ENCODE peak calls at places on chromosomes 6 and 20, in five cellular contexts. W, J, T, U and C are unnamed samples.

GRCh38 chr6:132298344-132298949 is 102.8 kb downstream of the MOXD1 start:
- DNase-seq in T (no peak), J (no peak), W (peak), U (peak), C (no peak)

GRCh38 chr6:49915035-49915434 is 48.7 kb upstream of the CRISP1 start:
- DNase-seq in W (no peak), J (no peak), T (no peak), U (no peak), C (no peak)

GRCh38 chr6:111604259-111605099 is 1.2 kb downstream of the TRAF3IP2 start:
- DNase-seq in T (no peak), J (no peak), W (no peak), U (peak), C (peak)

GRCh38 chr20:36010745-36011326 is 42.4 kb downstream of the CNBD2 start:
- DNase-seq in W (no peak), U (no peak), J (no peak), T (peak), C (no peak)

GRCh38 chr6:159170999-159171712 is 2.0 kb downstream of the FNDC1 start:
- DNase-seq in T (no peak), W (no peak), U (no peak), J (no peak), C (no peak)

GRCh38 chr6:159760602-159761057 is 1.2 kb upstream of the ACAT2 start:
- DNase-seq in U (no peak), T (no peak), J (no peak), W (no peak), C (no peak)

GRCh38 chr6:76861403-76861802 is 601.9 kb downstream of the HTR1B start:
- DNase-seq in J (no peak), U (peak), W (no peak), T (no peak), C (no peak)

GRCh38 chr20:7383218-7383617 is 557.0 kb downstream of the HAO1 start:
- DNase-seq in J (no peak), U (no peak), T (no peak), W (no peak), C (no peak)

GRCh38 chr6:25005010-25005409 is 69.2 kb upstream of the RIPOR2 start:
- DNase-seq in J (no peak), W (no peak), U (no peak), T (no peak), C (no peak)

GRCh38 chr6:32177182-32177787 is 920 bp upstream of the RNF5 start:
- DNase-seq in W (no peak), T (no peak), U (no peak), J (no peak), C (peak)

GRCh38 chr20:17867546-17867945 is 101.0 kb downstream of the SNX5 start:
- DNase-seq in W (no peak), J (no peak), T (peak), U (no peak), C (no peak)

GRCh38 chr6:3861424-3861823 is 12.3 kb downstream of the FAM50B start:
- DNase-seq in W (no peak), U (no peak), J (no peak), T (no peak), C (no peak)

GRCh38 chr20:7879883-7880282 is 60.4 kb downstream of the HAO1 start:
- DNase-seq in W (no peak), J (no peak), T (no peak), U (no peak), C (no peak)

GRCh38 chr20:49345538-49345937 is 67.7 kb upstream of the ZNFX1 start:
- DNase-seq in T (no peak), U (no peak), W (no peak), J (no peak), C (no peak)

GRCh38 chr6:14084388-14084787 is 33.2 kb upstream of the CD83 start:
- DNase-seq in W (no peak), T (no peak), U (no peak), J (no peak), C (no peak)

GRCh38 chr20:37521091-37521771 is at the start of gene NNAT:
- DNase-seq in J (no peak), W (no peak), U (peak), T (no peak), C (no peak)

GRCh38 chr20:36273414-36274247 is 32.5 kb upstream of the DLGAP4 start:
- DNase-seq in T (no peak), W (peak), U (no peak), J (no peak), C (no peak)

GRCh38 chr20:10137533-10137932 is 81.1 kb upstream of the SNAP25 start:
- DNase-seq in U (no peak), W (no peak), J (no peak), T (no peak), C (no peak)

GRCh38 chr6:89084542-89084941 is 4.0 kb downstream of the PNRC1 start:
- DNase-seq in T (no peak), W (no peak), U (no peak), J (no peak), C (no peak)

GRCh38 chr6:138691595-138692057 is 81.9 kb upstream of the CCDC28A start:
- DNase-seq in U (peak), T (no peak), W (peak), J (no peak), C (no peak)

GRCh38 chr20:5510446-5510845 is 193.7 kb upstream of the PROKR2 start:
- DNase-seq in W (no peak), T (no peak), U (no peak), J (no peak), C (no peak)

GRCh38 chr6:55176958-55177357 is 2.6 kb downstream of the HCRTR2 start:
- DNase-seq in U (no peak), W (no peak), T (no peak), J (no peak), C (no peak)

GRCh38 chr20:35342154-35342769 is 50.0 kb upstream of the FAM83C start:
- DNase-seq in J (no peak), T (no peak), W (no peak), U (no peak), C (no peak)

GRCh38 chr20:44137210-44137781 is 49.7 kb downstream of the JPH2 start:
- DNase-seq in T (no peak), J (no peak), U (no peak), W (no peak), C (no peak)

GRCh38 chr6:89347825-89348224 is 4.7 kb downstream of the UBE2J1 start:
- DNase-seq in T (no peak), U (no peak), W (no peak), J (no peak), C (no peak)

GRCh38 chr6:106783631-106784566 is 154.5 kb downstream of the QRSL1 start:
- DNase-seq in W (peak), J (no peak), T (no peak), U (no peak), C (no peak)

GRCh38 chr20:33287884-33288283 is 4.9 kb downstream of the BPIFB1 start:
- DNase-seq in W (no peak), J (no peak), U (no peak), T (no peak), C (no peak)

GRCh38 chr20:38226553-38226952 is 34.0 kb downstream of the KIAA1755 start:
- DNase-seq in W (no peak), U (no peak), T (peak), J (no peak), C (no peak)

GRCh38 chr20:25294459-25295385 is 46.8 kb downstream of the PYGB start:
- DNase-seq in J (no peak), U (peak), W (peak), T (peak), C (no peak)

GRCh38 chr6:96465321-96465903 is 56.2 kb upstream of the UFL1 start:
- DNase-seq in U (no peak), T (no peak), W (no peak), J (no peak), C (no peak)

GRCh38 chr6:13256614-13257013 is 71.7 kb downstream of the TBC1D7 start:
- DNase-seq in J (no peak), U (no peak), T (no peak), W (no peak), C (no peak)

GRCh38 chr6:132369526-132369925 is 31.7 kb downstream of the MOXD1 start:
- DNase-seq in J (no peak), T (no peak), U (no peak), W (no peak), C (no peak)

GRCh38 chr20:17992847-17993508 is 24.2 kb downstream of the MGME1 start:
- DNase-seq in W (no peak), T (no peak), J (no peak), U (no peak), C (no peak)

GRCh38 chr20:330233-331149 is 5.1 kb downstream of the SOX12 start:
- DNase-seq in U (peak), W (peak), J (no peak), T (peak), C (no peak)

GRCh38 chr6:14435291-14435690 is 317.7 kb downstream of the CD83 start:
- DNase-seq in U (no peak), J (no peak), T (no peak), W (no peak), C (peak)

GRCh38 chr20:21028436-21028835 is 77.7 kb downstream of the LINC00237 start:
- DNase-seq in T (no peak), U (no peak), J (no peak), W (no peak), C (no peak)

GRCh38 chr20:59159091-59159821 is 4.4 kb upstream of the ZNF831 start:
- DNase-seq in T (no peak), J (no peak), W (no peak), U (no peak), C (peak)

GRCh38 chr20:44180814-44181213 is 6.2 kb downstream of the JPH2 start:
- DNase-seq in U (no peak), W (no peak), T (no peak), J (no peak), C (no peak)

GRCh38 chr6:119158057-119158848 is 79.8 kb upstream of the FAM184A start:
- DNase-seq in W (no peak), T (no peak), J (peak), U (no peak), C (no peak)

GRCh38 chr20:50085481-50086365 is 27.2 kb downstream of the UBE2V1 start:
- DNase-seq in U (no peak), W (peak), T (no peak), J (no peak), C (no peak)

GRCh38 chr20:3768342-3769130 is 983 bp upstream of the ADISSP start:
- DNase-seq in U (peak), W (peak), T (peak), J (no peak), C (no peak)
- TF ChIP-seq POLR2A in U (no peak), W (peak), T (no peak), J (no peak), C (no peak)

DNA sequence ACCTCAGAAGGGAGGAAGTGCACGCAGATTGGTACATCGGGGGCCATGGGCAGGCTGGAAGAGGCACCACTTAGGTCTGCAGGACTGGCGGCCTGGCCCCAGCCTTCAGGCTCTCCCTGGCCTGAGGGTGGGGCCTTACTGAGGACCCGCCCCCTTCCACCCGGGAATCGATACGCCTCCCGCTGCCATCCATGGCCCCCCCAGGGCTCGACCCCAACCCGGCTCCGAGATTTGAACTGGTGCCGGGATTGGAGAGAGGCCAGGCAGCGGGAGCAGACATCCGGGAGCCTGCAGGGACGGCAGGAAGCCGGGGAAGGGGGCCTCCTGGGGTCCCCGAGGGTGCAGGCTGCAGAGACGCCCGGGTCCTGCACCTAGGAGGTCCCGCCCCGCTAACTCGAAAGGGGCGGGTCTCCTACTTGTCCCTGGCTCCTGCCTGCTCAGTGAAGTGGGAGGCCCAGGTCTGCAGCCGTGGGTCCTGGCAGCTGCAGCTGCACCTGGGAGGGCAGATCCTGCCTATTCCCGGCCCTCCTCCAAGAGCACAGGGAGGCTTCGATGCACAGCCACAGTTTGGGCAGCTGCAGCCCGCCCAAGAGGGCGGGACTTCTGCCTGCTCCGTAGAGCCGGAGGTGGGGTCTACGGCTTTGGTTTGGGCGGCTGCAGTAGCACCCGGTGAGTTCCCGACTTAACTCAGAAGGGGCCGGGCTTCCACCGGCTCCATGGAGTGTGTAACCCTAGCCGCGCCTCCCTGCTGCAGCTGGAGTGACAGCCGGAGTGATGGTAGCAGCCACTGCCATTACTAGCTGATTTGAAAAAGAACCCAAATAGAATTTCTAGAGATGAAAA is 35.2 kb upstream of the TBC1D22B start:
- DNase-seq in J (no peak), W (peak), U (peak), T (peak), C (no peak)
- H3K4me3 ChIP-seq in J (peak), W (peak), U (peak), T (peak), C (peak)

DNA sequence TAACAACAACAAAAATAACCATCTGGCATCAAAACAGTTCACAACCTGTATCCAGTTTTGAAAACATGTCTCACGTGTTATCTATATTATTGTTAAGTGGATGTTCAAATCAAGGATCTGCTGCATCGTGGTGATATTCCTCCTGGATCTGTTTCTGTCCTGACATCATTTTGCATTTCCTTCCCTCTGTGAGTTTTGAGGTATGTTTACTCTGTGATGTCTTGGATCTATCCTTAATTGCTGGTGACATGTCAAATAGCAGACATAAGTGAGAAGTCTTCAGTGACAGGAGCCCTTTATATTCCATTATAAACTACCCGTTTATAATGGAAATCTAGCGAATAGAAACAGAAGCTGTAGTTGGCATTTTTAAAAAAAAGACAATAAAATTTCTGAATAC is 381.8 kb upstream of the NOX3 start:
- DNase-seq in U (no peak), T (no peak), J (no peak), W (no peak), C (no peak)
- TF ChIP-seq POLR2A in U (no peak), T (no peak), J (no peak), W (no peak), C (no peak)

GRCh38 chr6:166626177-166627038 is 643 bp downstream of the RPS6KA2 start:
- DNase-seq in U (peak), J (no peak), W (no peak), T (peak), C (peak)

GRCh38 chr6:166627039-166627874 is at the start of gene RPS6KA2:
- DNase-seq in W (peak), T (peak), U (peak), J (peak), C (peak)

GRCh38 chr6:166623318-166623717 is 3.7 kb downstream of the RPS6KA2 start:
- DNase-seq in U (no peak), T (no peak), J (no peak), W (no peak), C (peak)

GRCh38 chr6:166624275-166624674 is 2.8 kb downstream of the RPS6KA2 start:
- DNase-seq in U (no peak), T (no peak), W (no peak), J (no peak), C (no peak)

GRCh38 chr6:166625356-166625755 is 1.7 kb downstream of the RPS6KA2 start:
- DNase-seq in T (no peak), W (no peak), U (no peak), J (no peak), C (no peak)
- H3K4me3 ChIP-seq in T (peak), W (no peak), U (peak), J (no peak), C (peak)

DNA sequence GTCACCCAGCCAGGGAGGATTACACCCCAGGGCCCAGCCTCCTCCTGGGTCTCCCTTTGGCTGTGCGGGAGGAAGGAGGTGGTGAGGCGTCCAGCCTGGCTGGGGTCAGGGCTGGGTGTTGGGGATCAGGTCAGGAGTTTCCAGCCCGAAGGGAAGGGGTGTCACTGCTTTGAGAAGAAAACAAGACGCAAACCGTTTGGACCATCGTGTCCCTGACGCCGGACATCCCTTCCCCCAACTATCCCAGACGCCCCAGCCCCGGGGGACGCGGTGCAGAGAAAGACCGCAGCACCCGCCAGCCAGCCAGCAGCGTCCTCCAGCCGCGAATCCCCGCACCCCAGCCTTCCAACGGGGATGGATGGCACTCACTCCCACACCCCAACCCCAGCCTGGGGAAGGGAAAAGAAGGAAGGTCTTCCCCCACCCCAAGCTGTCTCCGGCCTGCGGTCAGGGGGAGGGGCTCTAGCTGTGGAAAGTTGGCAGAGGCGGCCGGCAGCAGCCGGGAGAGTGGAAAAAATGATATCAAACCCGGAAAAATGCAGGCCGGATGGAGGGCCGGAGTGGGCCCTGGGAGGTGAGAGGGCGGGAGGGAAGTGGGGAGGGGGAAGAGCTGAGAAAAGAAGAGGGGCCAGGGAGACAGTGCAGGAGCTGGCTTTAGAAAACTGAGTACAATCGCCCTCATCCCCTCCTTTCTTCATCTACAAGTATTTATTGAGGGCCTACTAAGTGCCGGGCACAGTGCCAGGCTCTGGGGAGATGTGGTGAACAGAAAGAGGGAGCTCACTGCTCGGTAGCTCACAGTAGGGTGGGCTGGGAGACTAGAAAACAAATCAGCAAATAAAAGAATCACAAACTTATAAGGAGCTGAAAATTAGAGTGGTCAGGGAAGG is 10.6 kb downstream of the REM1 start:
- DNase-seq in T (no peak), W (no peak), U (no peak), J (no peak), C (no peak)
- TF ChIP-seq POLR2A in T (no peak), W (no peak), U (no peak), J (no peak), C (no peak)